ENCODE peak calls at places on chromosomes 7 and 10, in six cellular contexts. One of them, this sample, is unnamed.
A peak's percentile ranks its signal among the peaks of the same experiment; 100 is the strongest.

GRCh38 chr7:33986951-33987948 is 81.9 kb downstream of the BMPER start:
- DNase-seq in SHP77: no peak
- DNase-seq in transverse colon: no peak
- DNase-seq in WTC11: no peak
- DNase-seq in M059J: peak; percentile 99
- DNase-seq in natural killer cell: no peak
- DNase-seq in this sample: peak; percentile 100

GRCh38 chr7:75762350-75762917 is 9.6 kb downstream of the CCL26 start:
- DNase-seq in SHP77: peak; percentile 22
- DNase-seq in transverse colon: no peak
- DNase-seq in WTC11: no peak
- DNase-seq in M059J: peak; percentile 76
- DNase-seq in natural killer cell: no peak
- DNase-seq in this sample: peak; percentile 88

GRCh38 chr10:35324196-35324595 is 12.1 kb upstream of the CCNY start:
- DNase-seq in SHP77: no peak
- DNase-seq in transverse colon: no peak
- DNase-seq in WTC11: no peak
- DNase-seq in M059J: peak; percentile 42
- DNase-seq in natural killer cell: no peak
- DNase-seq in this sample: no peak

GRCh38 chr10:72509951-72510350 is 115.9 kb downstream of the MICU1 start:
- DNase-seq in SHP77: no peak
- DNase-seq in transverse colon: no peak
- DNase-seq in WTC11: no peak
- DNase-seq in M059J: no peak
- DNase-seq in natural killer cell: no peak
- DNase-seq in this sample: no peak

GRCh38 chr10:78388331-78389050 is 354.8 kb downstream of the RPS24 start:
- DNase-seq in SHP77: no peak
- DNase-seq in transverse colon: no peak
- DNase-seq in WTC11: no peak
- DNase-seq in M059J: no peak
- DNase-seq in natural killer cell: no peak
- DNase-seq in this sample: no peak

GRCh38 chr10:59580257-59580863 is 129.3 kb downstream of the SLC16A9 start:
- DNase-seq in SHP77: no peak
- DNase-seq in transverse colon: no peak
- DNase-seq in WTC11: no peak
- DNase-seq in M059J: peak; percentile 23
- DNase-seq in natural killer cell: no peak
- DNase-seq in this sample: no peak

GRCh38 chr10:12241810-12242529 is 46.0 kb downstream of the CDC123 start:
- DNase-seq in SHP77: no peak
- DNase-seq in transverse colon: no peak
- DNase-seq in WTC11: no peak
- DNase-seq in M059J: no peak
- DNase-seq in natural killer cell: no peak
- DNase-seq in this sample: no peak

GRCh38 chr10:22321156-22321711 is 335 bp downstream of the BMI1 start:
- DNase-seq in SHP77: peak; percentile 49
- DNase-seq in transverse colon: peak; percentile 61
- DNase-seq in WTC11: peak; percentile 69
- DNase-seq in M059J: peak; percentile 50
- DNase-seq in natural killer cell: peak; percentile 64
- DNase-seq in this sample: peak; percentile 52

GRCh38 chr7:155785536-155785935 is 26.7 kb downstream of the SHH start:
- DNase-seq in SHP77: no peak
- DNase-seq in transverse colon: no peak
- DNase-seq in WTC11: no peak
- DNase-seq in M059J: peak; percentile 57
- DNase-seq in natural killer cell: no peak
- DNase-seq in this sample: peak; percentile 30

GRCh38 chr7:66258409-66258808 is 53.3 kb downstream of the TPST1 start:
- DNase-seq in SHP77: no peak
- DNase-seq in transverse colon: no peak
- DNase-seq in WTC11: no peak
- DNase-seq in M059J: no peak
- DNase-seq in natural killer cell: no peak
- DNase-seq in this sample: no peak